ENCODE peak calls at places on chromosomes 1 and 21, in six cellular contexts. One of them, this sample, is unnamed.

GRCh38 chr21:19541612-19542011 is 1138.0 kb upstream of the TMPRSS15 start:
- DNase-seq in GM20000: no peak
- DNase-seq in IMR-90: no peak
- DNase-seq in fibroblast of lung: no peak
- DNase-seq in stomach: no peak
- DNase-seq in central memory CD4-positive, alpha-beta T cell: no peak
- DNase-seq in this sample: no peak

GRCh38 chr1:85611856-85612255 is 31.3 kb downstream of the CCN1 start:
- DNase-seq in GM20000: no peak
- DNase-seq in IMR-90: peak; percentile 100
- DNase-seq in fibroblast of lung: peak; percentile 99
- DNase-seq in stomach: peak; percentile 35
- DNase-seq in central memory CD4-positive, alpha-beta T cell: no peak
- DNase-seq in this sample: peak; percentile 100

GRCh38 chr1:239389703-239390102 is 3.3 kb downstream of the CHRM3 start:
- DNase-seq in GM20000: no peak
- DNase-seq in IMR-90: no peak
- DNase-seq in fibroblast of lung: peak; percentile 6
- DNase-seq in stomach: no peak
- DNase-seq in central memory CD4-positive, alpha-beta T cell: no peak
- DNase-seq in this sample: no peak

GRCh38 chr1:195345149-195345548 is 1263.1 kb downstream of the KCNT2 start:
- DNase-seq in GM20000: no peak
- DNase-seq in IMR-90: no peak
- DNase-seq in fibroblast of lung: no peak
- DNase-seq in stomach: no peak
- DNase-seq in central memory CD4-positive, alpha-beta T cell: no peak
- DNase-seq in this sample: no peak

GRCh38 chr1:30183895-30184294 is 539.5 kb downstream of the MATN1 start:
- DNase-seq in GM20000: no peak
- DNase-seq in IMR-90: no peak
- DNase-seq in fibroblast of lung: no peak
- DNase-seq in stomach: no peak
- DNase-seq in central memory CD4-positive, alpha-beta T cell: no peak
- DNase-seq in this sample: no peak

GRCh38 chr1:18773753-18774152 is 85.7 kb downstream of the TAS1R2 start:
- DNase-seq in GM20000: no peak
- DNase-seq in IMR-90: no peak
- DNase-seq in fibroblast of lung: no peak
- DNase-seq in stomach: no peak
- DNase-seq in central memory CD4-positive, alpha-beta T cell: no peak
- DNase-seq in this sample: no peak

GRCh38 chr1:174626031-174627020 is 178.6 kb downstream of the GPR52 start:
- DNase-seq in GM20000: no peak
- DNase-seq in IMR-90: peak; percentile 55
- DNase-seq in fibroblast of lung: peak; percentile 14
- DNase-seq in stomach: no peak
- DNase-seq in central memory CD4-positive, alpha-beta T cell: no peak
- DNase-seq in this sample: peak; percentile 66

GRCh38 chr1:185045793-185046441 is 559 bp downstream of the RNF2 start:
- DNase-seq in GM20000: peak; percentile 74
- DNase-seq in IMR-90: peak; percentile 31
- DNase-seq in fibroblast of lung: peak; percentile 23
- DNase-seq in stomach: peak; percentile 30
- DNase-seq in central memory CD4-positive, alpha-beta T cell: peak; percentile 8
- DNase-seq in this sample: peak; percentile 33

GRCh38 chr21:36696640-36697472 is 2.1 kb upstream of the SIM2 start:
- DNase-seq in GM20000: no peak
- DNase-seq in IMR-90: peak; percentile 6
- DNase-seq in fibroblast of lung: no peak
- DNase-seq in stomach: no peak
- DNase-seq in central memory CD4-positive, alpha-beta T cell: no peak
- DNase-seq in this sample: no peak

GRCh38 chr1:21903638-21904474 is 33.3 kb downstream of the HSPG2 start:
- DNase-seq in GM20000: no peak
- DNase-seq in IMR-90: no peak
- DNase-seq in fibroblast of lung: no peak
- DNase-seq in stomach: no peak
- DNase-seq in central memory CD4-positive, alpha-beta T cell: no peak
- DNase-seq in this sample: no peak

This sample was measured in cardiac fibroblast.